ENCODE peak calls at places on chromosomes 2 and 18, in five cellular contexts. I, P, S, F and Y are unnamed samples.

GRCh38 chr2:223920109-223920508 is 25.0 kb downstream of the WDFY1 start:
- DNase-seq in I (no peak), P (no peak), S (no peak), F (no peak), Y (no peak)

GRCh38 chr2:172806426-172807008 is 70.9 kb downstream of the RAPGEF4 start:
- DNase-seq in I (peak), P (peak), S (peak), F (no peak), Y (peak)

GRCh38 chr2:157838442-157839161 is 37.5 kb downstream of the ACVR1 start:
- DNase-seq in I (peak), P (peak), S (peak), F (no peak), Y (peak)

GRCh38 chr2:240962371-240963064 is 35.9 kb upstream of the SNED1 start:
- DNase-seq in I (peak), P (peak), S (peak), F (peak), Y (no peak)

GRCh38 chr2:238439093-238439849 is 12.5 kb downstream of the ASB1 start:
- DNase-seq in I (peak), P (peak), S (no peak), F (no peak), Y (peak)

GRCh38 chr2:35846-36245 is 10.5 kb downstream of the FAM110C start:
- DNase-seq in I (no peak), P (no peak), S (no peak), F (no peak), Y (no peak)

GRCh38 chr2:72778410-72778809 is 47.4 kb downstream of the EXOC6B start:
- DNase-seq in I (peak), P (peak), S (peak), F (no peak), Y (no peak)

GRCh38 chr2:219567791-219568361 is 3.5 kb downstream of the OBSL1 start:
- DNase-seq in I (no peak), P (no peak), S (no peak), F (peak), Y (no peak)

GRCh38 chr18:70293166-70293565 is 4.3 kb downstream of the SOCS6 start:
- DNase-seq in I (no peak), P (no peak), S (peak), F (no peak), Y (no peak)

GRCh38 chr2:233445152-233445830 is 91.0 kb downstream of the DGKD start:
- DNase-seq in I (no peak), P (no peak), S (no peak), F (peak), Y (no peak)

DNA sequence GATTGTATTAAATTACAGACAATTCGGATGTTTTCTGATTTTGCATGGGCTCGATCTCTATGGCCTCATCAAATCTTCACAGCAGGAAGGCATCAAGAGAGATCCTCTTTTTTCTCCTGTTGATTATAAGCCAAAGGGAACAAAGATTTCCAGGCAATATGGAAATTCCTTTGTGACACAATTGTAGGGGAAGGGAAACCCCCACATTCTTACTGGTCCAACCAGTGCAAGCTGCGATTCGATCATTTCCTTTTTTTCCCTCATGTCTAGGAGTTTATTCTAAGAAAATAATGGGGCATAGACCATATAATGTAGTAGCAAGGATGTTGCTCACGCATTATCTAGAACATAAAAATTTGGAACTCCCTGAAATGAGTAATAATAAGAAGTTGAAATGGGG is 87.7 kb downstream of the LYPD6 start:
- DNase-seq in I (no peak), P (no peak), S (peak), F (no peak), Y (no peak)
- H3K4me3 ChIP-seq in I (no peak), P (no peak), S (no peak), F (no peak), Y (no peak)

GRCh38 chr2:66578853-66579158 is 143.9 kb downstream of the MEIS1 start:
- DNase-seq in I (no peak), P (no peak), S (no peak), F (no peak), Y (no peak)
- H3K4me3 ChIP-seq in I (no peak), P (no peak), S (peak), F (peak), Y (no peak)

GRCh38 chr18:7626175-7626921 is 59.2 kb downstream of the PTPRM start:
- DNase-seq in I (no peak), P (no peak), S (no peak), F (no peak), Y (no peak)
- H3K4me3 ChIP-seq in I (no peak), P (no peak), S (no peak), F (no peak), Y (no peak)

GRCh38 chr2:168974370-168974769 is 56.8 kb downstream of the ABCB11 start:
- DNase-seq in I (no peak), P (no peak), S (no peak), F (no peak), Y (no peak)

GRCh38 chr2:168970860-168971650 is 60.1 kb downstream of the ABCB11 start:
- DNase-seq in I (no peak), P (no peak), S (no peak), F (no peak), Y (no peak)

GRCh38 chr2:168968342-168968741 is 62.8 kb downstream of the ABCB11 start:
- DNase-seq in I (no peak), P (no peak), S (no peak), F (no peak), Y (no peak)

GRCh38 chr2:168964251-168964807 is 63.2 kb downstream of the G6PC2 start:
- DNase-seq in I (no peak), P (no peak), S (no peak), F (no peak), Y (no peak)

DNA sequence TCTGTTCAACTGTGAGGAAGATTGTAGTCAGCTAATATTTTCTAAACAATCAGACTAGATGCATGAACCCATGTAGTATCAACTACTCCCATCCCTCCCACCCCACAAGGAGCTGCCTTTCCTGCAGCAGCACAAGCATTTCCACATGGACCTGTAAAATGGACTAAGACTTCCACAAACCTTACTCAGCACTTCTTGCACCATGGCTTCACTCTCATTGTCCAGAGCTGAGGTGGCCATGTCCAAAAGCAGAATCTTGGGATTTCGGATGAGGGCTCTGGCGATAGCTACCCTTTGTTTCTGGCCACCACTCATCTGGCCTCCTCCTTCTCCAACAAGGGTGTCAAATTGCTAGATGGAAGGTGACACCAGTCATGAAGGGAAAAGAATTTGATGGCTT is 61.3 kb downstream of the ABCB11 start:
- DNase-seq in I (no peak), P (no peak), S (no peak), F (no peak), Y (no peak)
- H3K4me3 ChIP-seq in I (no peak), P (no peak), S (no peak), F (no peak), Y (no peak)

GRCh38 chr2:64819371-64819770 is 165.7 kb upstream of the SERTAD2 start:
- DNase-seq in I (no peak), P (no peak), S (no peak), F (no peak), Y (no peak)

GRCh38 chr2:64819774-64820688 is 166.3 kb upstream of the SERTAD2 start:
- DNase-seq in I (peak), P (no peak), S (no peak), F (no peak), Y (no peak)

GRCh38 chr2:64818650-64819032 is 164.9 kb upstream of the SERTAD2 start:
- DNase-seq in I (no peak), P (no peak), S (no peak), F (no peak), Y (no peak)

GRCh38 chr2:64823794-64824193 is 165.4 kb upstream of the SLC1A4 start:
- DNase-seq in I (no peak), P (no peak), S (no peak), F (no peak), Y (no peak)

DNA sequence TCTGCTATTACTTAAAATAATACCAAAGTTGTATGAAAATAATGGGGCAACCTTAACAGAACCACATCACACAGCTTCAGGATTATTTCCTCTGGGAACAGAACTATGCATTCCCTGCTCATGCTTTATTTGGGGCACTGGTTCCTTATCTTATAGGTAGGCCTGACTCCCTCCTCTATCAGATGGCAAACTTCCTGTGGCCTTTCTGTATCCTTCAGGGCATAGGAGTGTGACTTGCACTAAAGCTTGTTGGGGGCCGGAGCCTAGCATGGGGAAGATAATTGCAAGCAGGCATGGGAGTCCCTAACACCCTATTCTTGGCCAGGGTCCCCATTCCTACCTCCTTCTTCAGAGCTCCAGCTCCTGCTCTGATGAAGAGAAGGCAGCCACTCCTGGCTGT is 167.2 kb upstream of the SERTAD2 start:
- DNase-seq in I (no peak), P (no peak), S (no peak), F (no peak), Y (no peak)
- H3K4me3 ChIP-seq in I (no peak), P (no peak), S (no peak), F (no peak), Y (no peak)

DNA sequence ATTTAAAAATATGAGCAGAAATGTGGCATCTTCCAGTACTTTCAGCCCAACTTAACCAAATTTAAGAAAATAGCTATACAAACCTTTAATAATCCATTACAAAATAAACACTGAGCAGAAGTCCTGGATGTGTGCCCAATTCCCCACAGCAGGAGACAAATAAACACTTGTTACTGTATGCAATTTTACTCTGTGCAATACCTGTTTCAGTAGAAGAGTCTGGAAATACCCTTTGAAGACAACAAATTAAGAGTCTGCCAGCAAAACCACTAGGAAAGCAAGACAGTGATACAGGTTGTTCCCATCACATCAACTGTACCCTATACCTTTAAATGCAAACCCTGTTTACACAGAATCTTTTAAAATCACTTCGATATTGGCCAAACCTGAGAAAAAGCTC is 41.4 kb upstream of the RNU4ATAC start:
- DNase-seq in I (no peak), P (peak), S (peak), F (no peak), Y (no peak)
- H3K4me3 ChIP-seq in I (no peak), P (no peak), S (no peak), F (no peak), Y (no peak)